ENCODE peak calls at places on chromosome 4, in five cellular contexts. W is GM10248, R is HS-5, G is GM06990, T is BE2C. U is an unnamed sample.
A peak's percentile ranks its signal among the peaks of the same experiment; 100 is the strongest.

GRCh38 chr4:152957437-152958185 is 21.5 kb downstream of the FHDC1 start:
- DNase-seq in W (no peak), R (no peak), G (no peak), T (no peak), U (no peak)

GRCh38 chr4:112881842-112882241 is 167.6 kb upstream of the ANK2 start:
- DNase-seq in W (no peak), R (no peak), G (no peak), T (no peak), U (no peak)

GRCh38 chr4:153522800-153523089 is 56.6 kb downstream of the TMEM131L start:
- DNase-seq in W (peak; percentile 54), R (no peak), G (peak; percentile 68), T (no peak), U (no peak)

GRCh38 chr4:22029803-22030202 is 81.2 kb upstream of the KCNIP4 start:
- DNase-seq in W (no peak), R (no peak), G (no peak), T (no peak), U (no peak)

GRCh38 chr4:114613579-114613978 is 15.0 kb downstream of the UGT8 start:
- DNase-seq in W (no peak), R (no peak), G (no peak), T (no peak), U (no peak)

GRCh38 chr4:117001077-117001476 is 84.3 kb downstream of the TRAM1L1 start:
- DNase-seq in W (peak; percentile 5), R (no peak), G (peak; percentile 13), T (peak; percentile 57), U (no peak)

GRCh38 chr4:16685536-16685935 is 212.9 kb downstream of the LDB2 start:
- DNase-seq in W (no peak), R (no peak), G (no peak), T (no peak), U (no peak)

GRCh38 chr4:149426461-149426860 is 389.2 kb downstream of the IQCM start:
- DNase-seq in W (no peak), R (no peak), G (no peak), T (no peak), U (no peak)

GRCh38 chr4:10403633-10404445 is 53.4 kb downstream of the ZNF518B start:
- DNase-seq in W (peak; percentile 18), R (peak; percentile 10), G (no peak), T (no peak), U (peak; percentile 30)